ENCODE peak calls at places on chromosomes 2 and 18, in eight cellular contexts. V is ovary, B is NCI-H1092, M is stromal cell of bone marrow, N is endothelial cell, H is neural crest cell, T is IMR-90, X is EL. E is an unnamed sample.

GRCh38 chr18:44231936-44232335 is 448.8 kb upstream of the SETBP1 start:
- DNase-seq in T (no peak), M (no peak), B (no peak), N (no peak), H (no peak), X (no peak), V (no peak), E (no peak)

GRCh38 chr2:230434677-230435324 is 18.8 kb downstream of the SP100 start:
- DNase-seq in T (no peak), B (no peak), V (no peak), N (no peak), X (no peak), H (no peak), M (no peak), E (no peak)

GRCh38 chr18:23504720-23505119 is 1.4 kb downstream of the RMC1 start:
- DNase-seq in H (no peak), N (no peak), T (no peak), V (no peak), X (no peak), B (no peak), M (no peak), E (no peak)

GRCh38 chr2:220090050-220090449 is 462.6 kb downstream of the SLC4A3 start:
- DNase-seq in T (no peak), X (peak), H (no peak), M (peak), V (no peak), B (no peak), N (no peak), E (no peak)

GRCh38 chr2:152409691-152410597 is 75.0 kb downstream of the FMNL2 start:
- DNase-seq in T (peak), V (no peak), B (no peak), N (no peak), M (peak), H (no peak), X (no peak), E (no peak)

GRCh38 chr2:170973225-170973491 is 44.1 kb downstream of the GORASP2 start:
- DNase-seq in B (no peak), M (no peak), T (no peak), N (no peak), H (no peak), V (no peak), X (no peak), E (no peak)

GRCh38 chr2:14194233-14194632 is 438.3 kb upstream of the LRATD1 start:
- DNase-seq in V (no peak), T (no peak), M (no peak), X (no peak), H (no peak), B (no peak), N (no peak), E (no peak)

GRCh38 chr2:65299246-65299645 is 71.6 kb downstream of the ACTR2 start:
- DNase-seq in M (no peak), B (no peak), H (no peak), V (no peak), N (no peak), T (peak), X (peak), E (no peak)

GRCh38 chr2:221574231-221574570 is 2.1 kb upstream of the EPHA4 start:
- DNase-seq in H (no peak), B (no peak), X (no peak), M (no peak), N (no peak), T (no peak), V (no peak), E (no peak)

GRCh38 chr2:234495801-234496441 is 960 bp downstream of the ARL4C start:
- DNase-seq in N (peak), M (no peak), T (peak), X (peak), B (no peak), H (peak), V (no peak), E (peak)

GRCh38 chr2:113175101-113175628 is 1.4 kb downstream of the PSD4 start:
- DNase-seq in M (no peak), N (no peak), B (no peak), V (no peak), X (no peak), T (no peak), H (no peak), E (peak)

GRCh38 chr2:27095745-27096651 is 9.4 kb downstream of the KHK start:
- DNase-seq in H (peak), M (no peak), T (peak), X (peak), V (peak), N (peak), B (no peak), E (peak)

GRCh38 chr2:237614151-237614720 is 13.2 kb upstream of the LRRFIP1 start:
- DNase-seq in X (peak), M (no peak), V (no peak), H (no peak), T (peak), N (no peak), B (no peak), E (no peak)

GRCh38 chr18:60982296-60982695 is 350.9 kb upstream of the CDH20 start:
- DNase-seq in T (no peak), X (no peak), N (no peak), V (no peak), H (no peak), M (no peak), B (no peak), E (no peak)

E was measured in ureter.